ENCODE peak calls at places on chromosomes 4 and X, in seven cellular contexts. D, Y, E, A, C, X and J are unnamed samples.

GRCh38 chrX:65596270-65596669 is 61.7 kb upstream of the LAS1L start:
- DNase-seq in A (peak), C (no peak), X (no peak), D (peak), Y (peak), E (peak), J (no peak)

GRCh38 chr4:187235456-187236170 is 512.0 kb upstream of the FAT1 start:
- DNase-seq in D (no peak), Y (no peak), X (peak), A (no peak), C (peak), E (no peak), J (peak)

GRCh38 chr4:48908687-48909086 is 2.1 kb upstream of the OCIAD2 start:
- DNase-seq in D (no peak), X (no peak), C (no peak), Y (no peak), A (no peak), E (no peak), J (no peak)

GRCh38 chr4:151933122-151933827 is 172.5 kb upstream of the GATB start:
- DNase-seq in E (no peak), X (no peak), D (no peak), C (no peak), Y (no peak), A (no peak), J (no peak)

GRCh38 chrX:102651242-102651967 is at the start of gene GPRASP1:
- DNase-seq in Y (peak), D (no peak), X (peak), A (peak), E (no peak), C (peak), J (peak)

GRCh38 chrX:4550018-4550417 is 836.6 kb upstream of the PRKX start:
- DNase-seq in E (no peak), D (no peak), Y (no peak), A (no peak), X (no peak), C (no peak), J (peak)

GRCh38 chr4:26861434-26862186 is 969 bp downstream of the STIM2 start:
- DNase-seq in Y (peak), A (peak), E (no peak), D (peak), C (peak), X (peak), J (peak)

GRCh38 chr4:7967501-7968261 is 28.0 kb upstream of the AFAP1 start:
- DNase-seq in X (no peak), A (no peak), E (no peak), C (no peak), Y (peak), D (no peak), J (peak)

GRCh38 chrX:997631-998137 is 214.8 kb downstream of the CRLF2 start:
- DNase-seq in Y (no peak), D (no peak), C (no peak), E (no peak), X (no peak), A (no peak), J (no peak)

GRCh38 chrX:124256209-124256608 is 76.3 kb upstream of the TEX13D start:
- DNase-seq in A (no peak), C (no peak), X (no peak), E (no peak), Y (no peak), D (no peak), J (no peak)

GRCh38 chr4:122121593-122121992 is 30.5 kb upstream of the BLTP1 start:
- DNase-seq in D (no peak), X (no peak), A (no peak), C (no peak), Y (no peak), E (no peak), J (no peak)